ENCODE peak calls at places on chromosome 15, in six cellular contexts. One of them, this sample, is unnamed.

GRCh38 chr15:40539030-40539429 is 25.8 kb downstream of the CCDC32 start:
- DNase-seq in endothelial cell: no peak
- DNase-seq in thoracic aorta: no peak
- DNase-seq in bronchial epithelial cell: no peak
- DNase-seq in uterus: no peak
- DNase-seq in glutamatergic neuron: peak
- DNase-seq in this sample: no peak

GRCh38 chr15:40438712-40439111 is 2.0 kb upstream of the BAHD1 start:
- DNase-seq in bronchial epithelial cell: no peak
- DNase-seq in glutamatergic neuron: no peak
- DNase-seq in uterus: no peak
- DNase-seq in endothelial cell: no peak
- DNase-seq in thoracic aorta: no peak
- DNase-seq in this sample: no peak

GRCh38 chr15:87527416-87527815 is 729.1 kb downstream of the NTRK3 start:
- DNase-seq in bronchial epithelial cell: peak
- DNase-seq in endothelial cell: no peak
- DNase-seq in glutamatergic neuron: no peak
- DNase-seq in thoracic aorta: no peak
- DNase-seq in uterus: no peak
- DNase-seq in this sample: peak

GRCh38 chr15:64864080-64864479 is 22.4 kb downstream of the PLEKHO2 start:
- DNase-seq in endothelial cell: no peak
- DNase-seq in bronchial epithelial cell: no peak
- DNase-seq in glutamatergic neuron: peak
- DNase-seq in uterus: no peak
- DNase-seq in thoracic aorta: no peak
- DNase-seq in this sample: no peak

GRCh38 chr15:31160297-31160696 is 58.8 kb upstream of the TRPM1 start:
- DNase-seq in bronchial epithelial cell: no peak
- DNase-seq in uterus: no peak
- DNase-seq in thoracic aorta: no peak
- DNase-seq in glutamatergic neuron: no peak
- DNase-seq in endothelial cell: no peak
- DNase-seq in this sample: no peak

GRCh38 chr15:38205502-38206235 is 47.0 kb upstream of the SPRED1 start:
- DNase-seq in endothelial cell: no peak
- DNase-seq in bronchial epithelial cell: no peak
- DNase-seq in glutamatergic neuron: no peak
- DNase-seq in thoracic aorta: no peak
- DNase-seq in uterus: no peak
- DNase-seq in this sample: no peak

GRCh38 chr15:98549741-98550140 is 98.6 kb upstream of the IGF1R start:
- DNase-seq in uterus: no peak
- DNase-seq in bronchial epithelial cell: no peak
- DNase-seq in thoracic aorta: no peak
- DNase-seq in glutamatergic neuron: no peak
- DNase-seq in endothelial cell: no peak
- DNase-seq in this sample: no peak

GRCh38 chr15:82805994-82806406 is at the start of gene FSD2:
- DNase-seq in endothelial cell: no peak
- DNase-seq in glutamatergic neuron: no peak
- DNase-seq in bronchial epithelial cell: no peak
- DNase-seq in thoracic aorta: no peak
- DNase-seq in uterus: no peak
- DNase-seq in this sample: no peak

GRCh38 chr15:59997070-59997701 is 6.9 kb upstream of the FOXB1 start:
- DNase-seq in glutamatergic neuron: peak
- DNase-seq in endothelial cell: no peak
- DNase-seq in bronchial epithelial cell: no peak
- DNase-seq in uterus: no peak
- DNase-seq in thoracic aorta: no peak
- DNase-seq in this sample: no peak

GRCh38 chr15:30928076-30928475 is 24.4 kb downstream of the FAN1 start:
- DNase-seq in endothelial cell: no peak
- DNase-seq in uterus: no peak
- DNase-seq in bronchial epithelial cell: no peak
- DNase-seq in thoracic aorta: no peak
- DNase-seq in glutamatergic neuron: no peak
- DNase-seq in this sample: no peak

GRCh38 chr15:60255390-60255789 is 142.4 kb downstream of the ANXA2 start:
- DNase-seq in glutamatergic neuron: no peak
- DNase-seq in thoracic aorta: no peak
- DNase-seq in endothelial cell: no peak
- DNase-seq in uterus: no peak
- DNase-seq in bronchial epithelial cell: peak
- DNase-seq in this sample: peak

GRCh38 chr15:34853001-34853758 is 57.8 kb upstream of the ACTC1 start:
- DNase-seq in thoracic aorta: no peak
- DNase-seq in uterus: no peak
- DNase-seq in glutamatergic neuron: no peak
- DNase-seq in bronchial epithelial cell: peak
- DNase-seq in endothelial cell: no peak
- DNase-seq in this sample: peak

GRCh38 chr15:101308604-101309435 is 13.8 kb upstream of the SNRPA1 start:
- DNase-seq in thoracic aorta: no peak
- DNase-seq in glutamatergic neuron: no peak
- DNase-seq in bronchial epithelial cell: no peak
- DNase-seq in endothelial cell: no peak
- DNase-seq in uterus: no peak
- DNase-seq in this sample: no peak

GRCh38 chr15:40695469-40695910 is 516 bp downstream of the RAD51 start:
- DNase-seq in uterus: no peak
- DNase-seq in bronchial epithelial cell: no peak
- DNase-seq in thoracic aorta: no peak
- DNase-seq in endothelial cell: peak
- DNase-seq in glutamatergic neuron: no peak
- DNase-seq in this sample: peak

DNA sequence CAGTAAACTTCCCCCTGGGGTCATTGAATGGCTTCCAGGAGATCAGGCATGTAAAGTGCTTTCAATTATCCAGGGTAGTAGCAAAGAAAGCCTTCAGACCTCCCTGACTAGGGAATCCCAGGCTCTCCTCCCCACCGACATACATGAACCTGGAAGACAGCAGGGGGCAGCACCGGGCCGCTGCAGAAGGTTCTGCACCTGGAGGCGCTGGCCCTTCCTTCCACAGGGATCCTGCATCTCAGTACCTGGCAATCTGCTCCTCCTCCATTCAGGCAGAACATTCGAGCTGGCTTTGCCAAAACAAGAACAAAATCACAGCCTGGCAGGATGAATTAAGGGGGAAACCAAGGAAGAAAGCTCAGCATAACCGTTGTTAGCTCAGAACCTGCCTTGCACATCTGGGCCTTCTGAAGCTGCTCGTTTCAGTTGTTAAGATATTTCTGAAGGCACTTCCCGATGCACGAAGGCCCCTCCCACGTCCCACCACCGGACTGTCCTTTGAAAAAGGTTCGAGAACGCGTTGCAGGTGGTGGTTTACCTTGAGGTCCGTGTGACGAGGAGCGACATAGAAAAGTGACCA is 237.7 kb downstream of the SLCO3A1 start:
- DNase-seq in endothelial cell: peak
- DNase-seq in glutamatergic neuron: peak
- DNase-seq in thoracic aorta: no peak
- DNase-seq in uterus: no peak
- DNase-seq in bronchial epithelial cell: peak
- DNase-seq in this sample: peak
- TF ChIP-seq CTCF in endothelial cell: peak
- TF ChIP-seq CTCF in glutamatergic neuron: peak
- TF ChIP-seq CTCF in thoracic aorta: no peak
- TF ChIP-seq CTCF in uterus: peak
- TF ChIP-seq CTCF in bronchial epithelial cell: peak
- TF ChIP-seq CTCF in this sample: peak

GRCh38 chr15:84871428-84871985 is 13.0 kb upstream of the SLC28A1 start:
- DNase-seq in thoracic aorta: no peak
- DNase-seq in endothelial cell: no peak
- DNase-seq in uterus: no peak
- DNase-seq in glutamatergic neuron: no peak
- DNase-seq in bronchial epithelial cell: no peak
- DNase-seq in this sample: no peak
- TF ChIP-seq CTCF in thoracic aorta: no peak
- TF ChIP-seq CTCF in endothelial cell: no peak
- TF ChIP-seq CTCF in uterus: no peak
- TF ChIP-seq CTCF in glutamatergic neuron: no peak
- TF ChIP-seq CTCF in bronchial epithelial cell: no peak
- TF ChIP-seq CTCF in this sample: no peak

DNA sequence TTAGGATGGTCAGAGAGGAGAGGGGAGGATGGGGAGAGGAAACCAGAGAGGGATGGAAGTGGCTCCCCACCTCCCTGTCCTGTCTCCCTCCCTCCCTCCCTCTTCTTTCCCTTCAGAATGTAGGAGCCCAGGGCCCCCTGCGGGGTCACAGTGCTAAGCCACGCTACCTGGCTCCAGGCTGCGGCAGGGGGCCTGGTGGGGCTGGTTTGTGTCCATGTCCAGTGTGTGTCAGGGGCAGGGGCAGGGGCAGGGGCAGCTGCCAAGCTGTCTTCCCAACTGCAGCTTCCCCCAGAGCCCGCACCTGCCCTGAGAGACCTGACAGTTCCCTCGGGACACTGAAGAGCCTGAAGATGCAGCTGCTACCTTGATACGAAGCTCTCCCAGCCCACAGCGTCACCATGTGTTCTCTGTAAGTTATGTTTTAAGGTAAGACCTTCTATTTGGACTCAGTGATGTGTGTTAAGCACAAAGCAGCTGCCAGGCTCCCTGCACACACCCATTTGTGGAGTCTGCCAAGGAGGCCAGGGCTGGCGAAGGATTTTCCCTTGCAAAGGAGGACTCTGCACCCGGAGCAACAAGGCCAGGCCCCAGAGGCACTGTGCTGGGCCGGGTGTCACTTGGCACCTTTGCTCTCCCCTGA is 121.8 kb upstream of the SMAD3 start:
- DNase-seq in bronchial epithelial cell: no peak
- DNase-seq in thoracic aorta: no peak
- DNase-seq in uterus: no peak
- DNase-seq in glutamatergic neuron: no peak
- DNase-seq in endothelial cell: no peak
- DNase-seq in this sample: no peak
- TF ChIP-seq CTCF in bronchial epithelial cell: peak
- TF ChIP-seq CTCF in thoracic aorta: no peak
- TF ChIP-seq CTCF in uterus: no peak
- TF ChIP-seq CTCF in glutamatergic neuron: no peak
- TF ChIP-seq CTCF in endothelial cell: no peak
- TF ChIP-seq CTCF in this sample: no peak

DNA sequence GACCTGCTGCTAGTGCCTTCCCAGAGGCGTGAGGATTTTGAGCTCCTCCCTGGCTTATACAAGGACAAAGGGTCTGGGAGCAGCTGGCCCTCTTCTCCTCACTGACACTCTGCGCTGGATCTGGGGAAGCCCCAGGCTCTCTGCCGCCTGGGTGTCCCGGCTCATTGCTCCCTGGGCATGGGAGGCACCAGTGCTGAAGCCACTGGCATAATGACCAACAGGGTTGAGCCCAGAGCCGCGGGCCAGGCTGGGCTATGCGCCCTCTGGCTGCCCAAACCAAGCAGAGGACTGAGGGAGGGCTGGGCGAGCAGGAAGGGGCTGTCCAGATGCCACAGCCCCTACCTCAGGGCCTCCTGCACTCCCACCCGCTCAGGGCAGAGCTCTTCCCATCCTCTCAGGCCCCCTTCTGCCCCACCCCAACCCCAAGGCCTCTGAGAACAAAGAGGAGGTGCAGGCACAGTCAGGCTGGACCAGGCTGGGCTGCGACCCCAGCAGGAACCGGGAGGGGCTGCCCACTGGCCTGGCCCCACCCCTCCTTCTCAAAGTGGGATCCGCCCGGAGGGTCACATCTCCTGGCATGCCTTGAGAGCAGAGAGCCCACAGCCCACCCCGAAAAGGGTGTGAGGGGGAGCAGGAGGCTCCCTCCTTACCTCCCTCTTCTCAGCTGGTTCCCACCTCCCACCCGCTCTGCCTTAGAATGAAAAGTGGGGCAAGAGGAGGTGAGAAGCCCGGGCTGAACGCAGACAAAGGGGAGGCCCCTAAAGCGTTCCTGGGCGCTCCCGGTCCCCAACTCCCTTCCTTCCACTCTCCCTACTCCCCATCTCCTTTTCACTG is 1.5 kb downstream of the LINGO1 start:
- DNase-seq in glutamatergic neuron: peak
- DNase-seq in endothelial cell: peak
- DNase-seq in bronchial epithelial cell: no peak
- DNase-seq in uterus: no peak
- DNase-seq in thoracic aorta: no peak
- DNase-seq in this sample: no peak
- TF ChIP-seq CTCF in glutamatergic neuron: no peak
- TF ChIP-seq CTCF in endothelial cell: no peak
- TF ChIP-seq CTCF in bronchial epithelial cell: peak
- TF ChIP-seq CTCF in uterus: no peak
- TF ChIP-seq CTCF in thoracic aorta: no peak
- TF ChIP-seq CTCF in this sample: no peak

GRCh38 chr15:47374222-47374621 is 343.1 kb upstream of the SEMA6D start:
- DNase-seq in uterus: no peak
- DNase-seq in glutamatergic neuron: no peak
- DNase-seq in endothelial cell: peak
- DNase-seq in thoracic aorta: no peak
- DNase-seq in bronchial epithelial cell: peak
- DNase-seq in this sample: peak
- TF ChIP-seq CTCF in uterus: no peak
- TF ChIP-seq CTCF in glutamatergic neuron: peak
- TF ChIP-seq CTCF in endothelial cell: no peak
- TF ChIP-seq CTCF in thoracic aorta: no peak
- TF ChIP-seq CTCF in bronchial epithelial cell: peak
- TF ChIP-seq CTCF in this sample: peak

GRCh38 chr15:90642464-90643300 is 74.5 kb upstream of the BLM start:
- DNase-seq in glutamatergic neuron: no peak
- DNase-seq in thoracic aorta: no peak
- DNase-seq in uterus: no peak
- DNase-seq in endothelial cell: no peak
- DNase-seq in bronchial epithelial cell: no peak
- DNase-seq in this sample: no peak
- TF ChIP-seq CTCF in glutamatergic neuron: no peak
- TF ChIP-seq CTCF in thoracic aorta: no peak
- TF ChIP-seq CTCF in uterus: no peak
- TF ChIP-seq CTCF in endothelial cell: no peak
- TF ChIP-seq CTCF in bronchial epithelial cell: peak
- TF ChIP-seq CTCF in this sample: no peak

GRCh38 chr15:39286706-39287105 is 294.2 kb upstream of the THBS1 start:
- DNase-seq in uterus: no peak
- DNase-seq in thoracic aorta: no peak
- DNase-seq in bronchial epithelial cell: no peak
- DNase-seq in endothelial cell: no peak
- DNase-seq in glutamatergic neuron: no peak
- DNase-seq in this sample: no peak
- TF ChIP-seq CTCF in uterus: no peak
- TF ChIP-seq CTCF in thoracic aorta: no peak
- TF ChIP-seq CTCF in bronchial epithelial cell: no peak
- TF ChIP-seq CTCF in endothelial cell: no peak
- TF ChIP-seq CTCF in glutamatergic neuron: no peak
- TF ChIP-seq CTCF in this sample: no peak